ENCODE peak calls at places on chromosomes 5 and 9, in five cellular contexts. One of them, this sample, is unnamed.

GRCh38 chr9:93122721-93123221 is 11.3 kb downstream of the NINJ1 start:
- DNase-seq in GM13977: no peak
- DNase-seq in heart left ventricle: peak; percentile 18
- DNase-seq in IMR-90: no peak
- DNase-seq in neural crest cell: no peak
- DNase-seq in this sample: no peak

GRCh38 chr9:127991017-127991756 is 10.4 kb upstream of the EEIG1 start:
- DNase-seq in GM13977: no peak
- DNase-seq in heart left ventricle: no peak
- DNase-seq in IMR-90: no peak
- DNase-seq in neural crest cell: no peak
- DNase-seq in this sample: no peak

GRCh38 chr5:50751064-50751657 is 84.7 kb downstream of the PARP8 start:
- DNase-seq in GM13977: peak; percentile 40
- DNase-seq in heart left ventricle: peak; percentile 18
- DNase-seq in IMR-90: peak; percentile 55
- DNase-seq in neural crest cell: no peak
- DNase-seq in this sample: peak; percentile 57

GRCh38 chr5:160837749-160838593 is 14.0 kb downstream of the ATP10B start:
- DNase-seq in GM13977: no peak
- DNase-seq in heart left ventricle: no peak
- DNase-seq in IMR-90: no peak
- DNase-seq in neural crest cell: no peak
- DNase-seq in this sample: no peak

GRCh38 chr9:91245432-91246313 is 116.0 kb downstream of the AUH start:
- DNase-seq in GM13977: peak; percentile 30
- DNase-seq in heart left ventricle: no peak
- DNase-seq in IMR-90: peak; percentile 57
- DNase-seq in neural crest cell: no peak
- DNase-seq in this sample: peak; percentile 62

GRCh38 chr9:121269888-121270254 is 1.9 kb downstream of the GSN start:
- DNase-seq in GM13977: no peak
- DNase-seq in heart left ventricle: no peak
- DNase-seq in IMR-90: no peak
- DNase-seq in neural crest cell: no peak
- DNase-seq in this sample: no peak

GRCh38 chr9:135186248-135187164 is 99.0 kb downstream of the OLFM1 start:
- DNase-seq in GM13977: no peak
- DNase-seq in heart left ventricle: no peak
- DNase-seq in IMR-90: no peak
- DNase-seq in neural crest cell: no peak
- DNase-seq in this sample: no peak

GRCh38 chr5:92676120-92676838 is 904.7 kb downstream of the NR2F1-AS1 start:
- DNase-seq in GM13977: no peak
- DNase-seq in heart left ventricle: no peak
- DNase-seq in IMR-90: no peak
- DNase-seq in neural crest cell: no peak
- DNase-seq in this sample: no peak

GRCh38 chr5:43359738-43360137 is 46.5 kb upstream of the HMGCS1 start:
- DNase-seq in GM13977: no peak
- DNase-seq in heart left ventricle: no peak
- DNase-seq in IMR-90: no peak
- DNase-seq in neural crest cell: no peak
- DNase-seq in this sample: no peak

GRCh38 chr9:6567140-6567591 is 78.4 kb downstream of the GLDC start:
- DNase-seq in GM13977: no peak
- DNase-seq in heart left ventricle: no peak
- DNase-seq in IMR-90: peak; percentile 97
- DNase-seq in neural crest cell: no peak
- DNase-seq in this sample: peak; percentile 98

GRCh38 chr9:76137941-76138340 is 247.5 kb downstream of the PCSK5 start:
- DNase-seq in GM13977: no peak
- DNase-seq in heart left ventricle: no peak
- DNase-seq in IMR-90: peak; percentile 48
- DNase-seq in neural crest cell: no peak
- DNase-seq in this sample: no peak

GRCh38 chr5:16742938-16743337 is 126.1 kb upstream of the RETREG1 start:
- DNase-seq in GM13977: no peak
- DNase-seq in heart left ventricle: no peak
- DNase-seq in IMR-90: peak; percentile 61
- DNase-seq in neural crest cell: no peak
- DNase-seq in this sample: peak; percentile 38

GRCh38 chr5:141654298-141654697 is 3.1 kb upstream of the FCHSD1 start:
- DNase-seq in GM13977: no peak
- DNase-seq in heart left ventricle: no peak
- DNase-seq in IMR-90: peak; percentile 91
- DNase-seq in neural crest cell: no peak
- DNase-seq in this sample: peak; percentile 67

GRCh38 chr5:22896155-22896554 is 43.0 kb upstream of the CDH12 start:
- DNase-seq in GM13977: no peak
- DNase-seq in heart left ventricle: no peak
- DNase-seq in IMR-90: no peak
- DNase-seq in neural crest cell: no peak
- DNase-seq in this sample: no peak

GRCh38 chr5:157680239-157680638 is 8.9 kb downstream of the C5orf52 start:
- DNase-seq in GM13977: no peak
- DNase-seq in heart left ventricle: no peak
- DNase-seq in IMR-90: no peak
- DNase-seq in neural crest cell: no peak
- DNase-seq in this sample: no peak

GRCh38 chr5:143162810-143163209 is 240.7 kb downstream of the NR3C1 start:
- DNase-seq in GM13977: no peak
- DNase-seq in heart left ventricle: no peak
- DNase-seq in IMR-90: no peak
- DNase-seq in neural crest cell: no peak
- DNase-seq in this sample: no peak

GRCh38 chr9:126470251-126470993 is 143.3 kb upstream of the LMX1B start:
- DNase-seq in GM13977: peak; percentile 42
- DNase-seq in heart left ventricle: no peak
- DNase-seq in IMR-90: no peak
- DNase-seq in neural crest cell: no peak
- DNase-seq in this sample: no peak

GRCh38 chr9:89078860-89079259 is 87.6 kb downstream of the S1PR3 start:
- DNase-seq in GM13977: no peak
- DNase-seq in heart left ventricle: no peak
- DNase-seq in IMR-90: peak; percentile 57
- DNase-seq in neural crest cell: no peak
- DNase-seq in this sample: no peak

GRCh38 chr5:95471922-95472321 is 80.8 kb downstream of the FAM81B start:
- DNase-seq in GM13977: no peak
- DNase-seq in heart left ventricle: no peak
- DNase-seq in IMR-90: peak; percentile 76
- DNase-seq in neural crest cell: no peak
- DNase-seq in this sample: peak; percentile 64

GRCh38 chr9:18632624-18633407 is 158.9 kb downstream of the ADAMTSL1 start:
- DNase-seq in GM13977: no peak
- DNase-seq in heart left ventricle: peak; percentile 46
- DNase-seq in IMR-90: peak; percentile 90
- DNase-seq in neural crest cell: no peak
- DNase-seq in this sample: peak; percentile 92

GRCh38 chr5:14587143-14587542 is 5.6 kb downstream of the OTULINL start:
- DNase-seq in GM13977: no peak
- DNase-seq in heart left ventricle: peak; percentile 53
- DNase-seq in IMR-90: no peak
- DNase-seq in neural crest cell: no peak
- DNase-seq in this sample: no peak

GRCh38 chr9:135075234-135076142 is 12.0 kb upstream of the OLFM1 start:
- DNase-seq in GM13977: no peak
- DNase-seq in heart left ventricle: peak; percentile 62
- DNase-seq in IMR-90: no peak
- DNase-seq in neural crest cell: no peak
- DNase-seq in this sample: no peak

GRCh38 chr5:14185336-14186131 is 42.4 kb downstream of the TRIO start:
- DNase-seq in GM13977: no peak
- DNase-seq in heart left ventricle: no peak
- DNase-seq in IMR-90: peak; percentile 77
- DNase-seq in neural crest cell: no peak
- DNase-seq in this sample: peak; percentile 78

GRCh38 chr5:82259172-82259800 is 18.9 kb downstream of the RPS23 start:
- DNase-seq in GM13977: no peak
- DNase-seq in heart left ventricle: no peak
- DNase-seq in IMR-90: peak; percentile 47
- DNase-seq in neural crest cell: no peak
- DNase-seq in this sample: peak; percentile 54
- TF ChIP-seq CTCF in GM13977: peak; percentile 51
- TF ChIP-seq CTCF in heart left ventricle: peak; percentile 49
- TF ChIP-seq CTCF in IMR-90: peak; percentile 57
- TF ChIP-seq CTCF in neural crest cell: peak; percentile 65
- TF ChIP-seq CTCF in this sample: peak; percentile 53

GRCh38 chr9:8492034-8492433 is 692.5 kb upstream of the DMAC1 start:
- DNase-seq in GM13977: no peak
- DNase-seq in heart left ventricle: no peak
- DNase-seq in IMR-90: no peak
- DNase-seq in neural crest cell: no peak
- DNase-seq in this sample: no peak

GRCh38 chr9:8484563-8484962 is 685.0 kb upstream of the DMAC1 start:
- DNase-seq in GM13977: no peak
- DNase-seq in heart left ventricle: no peak
- DNase-seq in IMR-90: no peak
- DNase-seq in neural crest cell: no peak
- DNase-seq in this sample: no peak

GRCh38 chr9:8489845-8490244 is 690.3 kb upstream of the DMAC1 start:
- DNase-seq in GM13977: no peak
- DNase-seq in heart left ventricle: no peak
- DNase-seq in IMR-90: no peak
- DNase-seq in neural crest cell: no peak
- DNase-seq in this sample: no peak

DNA sequence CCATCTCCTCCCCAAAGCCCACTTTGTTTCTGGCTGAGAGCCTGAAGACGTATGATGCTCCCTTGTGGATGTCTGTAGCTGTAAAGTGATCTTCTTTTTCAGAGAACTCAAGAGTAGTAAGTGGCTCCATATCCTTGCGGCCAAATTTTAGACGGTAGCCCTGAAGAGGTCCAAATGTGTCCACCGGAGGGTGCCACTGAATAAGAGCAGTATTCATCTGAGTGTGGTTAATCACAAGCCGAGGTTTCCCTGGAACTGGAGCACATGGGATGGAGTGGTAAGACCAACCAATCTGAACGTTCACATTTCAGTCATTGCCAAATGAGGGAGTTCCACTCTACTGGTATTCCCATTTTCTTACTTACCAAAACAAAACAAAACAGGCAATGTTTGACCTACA is 686.5 kb upstream of the DMAC1 start:
- DNase-seq in GM13977: no peak
- DNase-seq in heart left ventricle: peak; percentile 29
- DNase-seq in IMR-90: no peak
- DNase-seq in neural crest cell: no peak
- DNase-seq in this sample: peak; percentile 18
- TF ChIP-seq CTCF in GM13977: no peak
- TF ChIP-seq CTCF in heart left ventricle: peak; percentile 46
- TF ChIP-seq CTCF in IMR-90: no peak
- TF ChIP-seq CTCF in neural crest cell: peak; percentile 52
- TF ChIP-seq CTCF in this sample: peak; percentile 40

GRCh38 chr9:124871156-124871561 is 9.2 kb downstream of the ARPC5L start:
- DNase-seq in GM13977: no peak
- DNase-seq in heart left ventricle: no peak
- DNase-seq in IMR-90: no peak
- DNase-seq in neural crest cell: no peak
- DNase-seq in this sample: no peak

GRCh38 chr9:124869986-124870560 is 8.1 kb downstream of the ARPC5L start:
- DNase-seq in GM13977: peak; percentile 83
- DNase-seq in heart left ventricle: no peak
- DNase-seq in IMR-90: peak; percentile 37
- DNase-seq in neural crest cell: no peak
- DNase-seq in this sample: peak; percentile 53

GRCh38 chr9:124870723-124871122 is 8.8 kb downstream of the ARPC5L start:
- DNase-seq in GM13977: no peak
- DNase-seq in heart left ventricle: no peak
- DNase-seq in IMR-90: no peak
- DNase-seq in neural crest cell: no peak
- DNase-seq in this sample: no peak

GRCh38 chr9:124869466-124869985 is 7.6 kb downstream of the ARPC5L start:
- DNase-seq in GM13977: no peak
- DNase-seq in heart left ventricle: peak; percentile 56
- DNase-seq in IMR-90: no peak
- DNase-seq in neural crest cell: no peak
- DNase-seq in this sample: no peak

GRCh38 chr9:124868511-124869465 is 6.9 kb downstream of the ARPC5L start:
- DNase-seq in GM13977: peak; percentile 97
- DNase-seq in heart left ventricle: peak; percentile 91
- DNase-seq in IMR-90: peak; percentile 71
- DNase-seq in neural crest cell: peak; percentile 73
- DNase-seq in this sample: peak; percentile 81
- TF ChIP-seq CTCF in GM13977: peak; percentile 52
- TF ChIP-seq CTCF in heart left ventricle: no peak
- TF ChIP-seq CTCF in IMR-90: peak; percentile 31
- TF ChIP-seq CTCF in neural crest cell: no peak
- TF ChIP-seq CTCF in this sample: peak; percentile 44

DNA sequence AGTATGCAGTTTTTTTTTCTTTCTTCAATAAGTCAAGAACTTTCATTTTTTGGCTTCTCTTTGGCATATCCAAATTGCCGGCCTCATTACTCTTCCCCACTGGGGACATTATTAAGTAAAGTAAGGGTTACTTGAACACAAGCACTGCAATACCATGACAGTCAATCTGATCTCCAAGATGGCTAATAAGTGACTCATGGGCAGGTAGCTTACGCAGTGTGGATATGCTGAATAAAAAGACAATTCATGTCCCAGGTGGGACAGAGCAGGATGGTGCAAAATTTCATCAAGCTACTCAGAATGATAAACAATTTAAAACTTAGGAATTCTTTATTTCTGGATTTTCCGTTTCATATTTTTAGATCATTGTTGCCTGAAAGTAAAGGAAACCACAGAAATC is 671.8 kb downstream of the ACTL7B start:
- DNase-seq in GM13977: no peak
- DNase-seq in heart left ventricle: no peak
- DNase-seq in IMR-90: no peak
- DNase-seq in neural crest cell: no peak
- DNase-seq in this sample: no peak
- TF ChIP-seq CTCF in GM13977: no peak
- TF ChIP-seq CTCF in heart left ventricle: no peak
- TF ChIP-seq CTCF in IMR-90: no peak
- TF ChIP-seq CTCF in neural crest cell: no peak
- TF ChIP-seq CTCF in this sample: no peak

GRCh38 chr5:7261049-7261448 is 134.9 kb upstream of the ADCY2 start:
- DNase-seq in GM13977: peak; percentile 15
- DNase-seq in heart left ventricle: no peak
- DNase-seq in IMR-90: no peak
- DNase-seq in neural crest cell: peak; percentile 23
- DNase-seq in this sample: peak; percentile 48
- TF ChIP-seq CTCF in GM13977: peak; percentile 49
- TF ChIP-seq CTCF in heart left ventricle: peak; percentile 40
- TF ChIP-seq CTCF in IMR-90: no peak
- TF ChIP-seq CTCF in neural crest cell: peak; percentile 79
- TF ChIP-seq CTCF in this sample: peak; percentile 55

DNA sequence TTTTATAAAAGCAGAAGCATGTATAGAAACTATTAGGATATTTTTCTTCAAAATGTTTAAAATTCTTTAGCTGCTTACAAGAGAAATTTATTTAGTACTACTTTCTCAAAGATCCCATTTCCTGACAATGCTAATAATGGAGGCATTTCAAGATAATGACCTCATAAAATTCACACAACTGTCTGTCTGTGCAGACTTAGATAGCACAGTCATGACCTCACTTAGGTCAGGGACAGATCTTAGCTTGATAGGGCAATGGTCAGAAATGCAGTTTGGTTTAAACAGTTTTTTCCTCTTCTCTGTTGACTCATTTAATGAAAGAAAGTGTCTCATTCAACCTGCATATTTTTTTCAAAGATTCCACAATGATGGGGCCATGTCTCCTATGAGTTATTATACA is 128.4 kb downstream of the GRIA1 start:
- DNase-seq in GM13977: no peak
- DNase-seq in heart left ventricle: no peak
- DNase-seq in IMR-90: peak; percentile 62
- DNase-seq in neural crest cell: no peak
- DNase-seq in this sample: no peak
- TF ChIP-seq CTCF in GM13977: no peak
- TF ChIP-seq CTCF in heart left ventricle: no peak
- TF ChIP-seq CTCF in IMR-90: no peak
- TF ChIP-seq CTCF in neural crest cell: no peak
- TF ChIP-seq CTCF in this sample: no peak

This sample was measured in astrocyte of the spinal cord.